ENCODE peak calls at places on chromosomes 2 and 18, in ten cellular contexts. One of them, this sample, is unnamed.

GRCh38 chr18:5556317-5556974 is 12.6 kb upstream of the EPB41L3 start:
- DNase-seq in A549: no peak
- DNase-seq in hypothalamus: no peak
- DNase-seq in AG20443: peak; percentile 68
- DNase-seq in mesothelial cell of epicardium: no peak
- DNase-seq in neuronal stem cell: no peak
- DNase-seq in NCI-H82: peak; percentile 33
- DNase-seq in ELF-1: no peak
- DNase-seq in GM12892: no peak
- DNase-seq in heart right ventricle: no peak
- DNase-seq in this sample: no peak

GRCh38 chr2:205139822-205140612 is 542.3 kb upstream of the NRP2 start:
- DNase-seq in A549: no peak
- DNase-seq in hypothalamus: no peak
- DNase-seq in AG20443: no peak
- DNase-seq in mesothelial cell of epicardium: no peak
- DNase-seq in neuronal stem cell: peak; percentile 3
- DNase-seq in NCI-H82: no peak
- DNase-seq in ELF-1: peak; percentile 66
- DNase-seq in GM12892: no peak
- DNase-seq in heart right ventricle: peak; percentile 12
- DNase-seq in this sample: no peak

GRCh38 chr2:150167711-150168110 is 319.8 kb downstream of the RND3 start:
- DNase-seq in A549: peak; percentile 15
- DNase-seq in hypothalamus: no peak
- DNase-seq in AG20443: peak; percentile 54
- DNase-seq in mesothelial cell of epicardium: no peak
- DNase-seq in neuronal stem cell: no peak
- DNase-seq in NCI-H82: no peak
- DNase-seq in ELF-1: no peak
- DNase-seq in GM12892: peak; percentile 4
- DNase-seq in heart right ventricle: no peak
- DNase-seq in this sample: no peak

GRCh38 chr2:120680136-120680761 is 55.4 kb upstream of the GLI2 start:
- DNase-seq in A549: peak; percentile 76
- DNase-seq in hypothalamus: peak; percentile 34
- DNase-seq in AG20443: peak; percentile 78
- DNase-seq in mesothelial cell of epicardium: peak; percentile 81
- DNase-seq in neuronal stem cell: peak; percentile 89
- DNase-seq in NCI-H82: peak; percentile 90
- DNase-seq in ELF-1: peak; percentile 84
- DNase-seq in GM12892: peak; percentile 62
- DNase-seq in heart right ventricle: peak; percentile 69
- DNase-seq in this sample: peak; percentile 87

GRCh38 chr2:207035855-207036254 is 96.5 kb downstream of the CPO start:
- DNase-seq in A549: no peak
- DNase-seq in hypothalamus: no peak
- DNase-seq in AG20443: no peak
- DNase-seq in mesothelial cell of epicardium: no peak
- DNase-seq in neuronal stem cell: no peak
- DNase-seq in NCI-H82: peak; percentile 43
- DNase-seq in ELF-1: no peak
- DNase-seq in GM12892: no peak
- DNase-seq in heart right ventricle: no peak
- DNase-seq in this sample: no peak

GRCh38 chr2:171564463-171564862 is 42.2 kb downstream of the CYBRD1 start:
- DNase-seq in A549: no peak
- DNase-seq in hypothalamus: no peak
- DNase-seq in AG20443: no peak
- DNase-seq in mesothelial cell of epicardium: no peak
- DNase-seq in neuronal stem cell: no peak
- DNase-seq in NCI-H82: peak; percentile 30
- DNase-seq in ELF-1: no peak
- DNase-seq in GM12892: no peak
- DNase-seq in heart right ventricle: no peak
- DNase-seq in this sample: no peak

GRCh38 chr18:3611313-3612038 is 161.5 kb downstream of the TGIF1 start:
- DNase-seq in A549: no peak
- DNase-seq in hypothalamus: no peak
- DNase-seq in AG20443: peak; percentile 32
- DNase-seq in mesothelial cell of epicardium: no peak
- DNase-seq in neuronal stem cell: no peak
- DNase-seq in NCI-H82: no peak
- DNase-seq in ELF-1: no peak
- DNase-seq in GM12892: no peak
- DNase-seq in heart right ventricle: no peak
- DNase-seq in this sample: no peak

GRCh38 chr2:112055833-112056625 is 960 bp downstream of the TMEM87B start:
- DNase-seq in A549: peak; percentile 54
- DNase-seq in hypothalamus: peak; percentile 10
- DNase-seq in AG20443: peak; percentile 71
- DNase-seq in mesothelial cell of epicardium: no peak
- DNase-seq in neuronal stem cell: peak; percentile 41
- DNase-seq in NCI-H82: peak; percentile 62
- DNase-seq in ELF-1: no peak
- DNase-seq in GM12892: no peak
- DNase-seq in heart right ventricle: peak; percentile 50
- DNase-seq in this sample: no peak

GRCh38 chr2:197168705-197169104 is 141.9 kb downstream of the ANKRD44 start:
- DNase-seq in A549: peak; percentile 52
- DNase-seq in hypothalamus: no peak
- DNase-seq in AG20443: peak; percentile 43
- DNase-seq in mesothelial cell of epicardium: no peak
- DNase-seq in neuronal stem cell: peak; percentile 77
- DNase-seq in NCI-H82: peak; percentile 84
- DNase-seq in ELF-1: peak; percentile 67
- DNase-seq in GM12892: peak; percentile 31
- DNase-seq in heart right ventricle: peak; percentile 40
- DNase-seq in this sample: no peak

GRCh38 chr2:28188436-28188835 is 204.2 kb upstream of the FOSL2 start:
- DNase-seq in A549: no peak
- DNase-seq in hypothalamus: no peak
- DNase-seq in AG20443: no peak
- DNase-seq in mesothelial cell of epicardium: no peak
- DNase-seq in neuronal stem cell: no peak
- DNase-seq in NCI-H82: no peak
- DNase-seq in ELF-1: no peak
- DNase-seq in GM12892: no peak
- DNase-seq in heart right ventricle: no peak
- DNase-seq in this sample: no peak

GRCh38 chr2:102064679-102065674 is 73.2 kb downstream of the IL1R2 start:
- DNase-seq in A549: peak; percentile 33
- DNase-seq in hypothalamus: no peak
- DNase-seq in AG20443: peak; percentile 59
- DNase-seq in mesothelial cell of epicardium: no peak
- DNase-seq in neuronal stem cell: no peak
- DNase-seq in NCI-H82: no peak
- DNase-seq in ELF-1: no peak
- DNase-seq in GM12892: no peak
- DNase-seq in heart right ventricle: no peak
- DNase-seq in this sample: no peak

GRCh38 chr2:24076849-24077534 is 866 bp upstream of the SF3B6 start:
- DNase-seq in A549: no peak
- DNase-seq in hypothalamus: no peak
- DNase-seq in AG20443: no peak
- DNase-seq in mesothelial cell of epicardium: peak; percentile 33
- DNase-seq in neuronal stem cell: no peak
- DNase-seq in NCI-H82: peak; percentile 48
- DNase-seq in ELF-1: peak; percentile 48
- DNase-seq in GM12892: no peak
- DNase-seq in heart right ventricle: no peak
- DNase-seq in this sample: no peak

GRCh38 chr2:86020984-86021383 is 84.7 kb downstream of the POLR1A start:
- DNase-seq in A549: no peak
- DNase-seq in hypothalamus: no peak
- DNase-seq in AG20443: peak; percentile 61
- DNase-seq in mesothelial cell of epicardium: no peak
- DNase-seq in neuronal stem cell: no peak
- DNase-seq in NCI-H82: no peak
- DNase-seq in ELF-1: no peak
- DNase-seq in GM12892: no peak
- DNase-seq in heart right ventricle: peak; percentile 71
- DNase-seq in this sample: no peak

This sample was measured in type B pancreatic cell.